ENCODE peak calls at places on chromosomes 7 and 10, in six cellular contexts. J is IMR-90, M is H9, X is neuronal stem cell, G is mesenchymal stem cell, Z is H1. R is an unnamed sample.

GRCh38 chr7:106371629-106372028 is 86.8 kb upstream of the NAMPT start:
- DNase-seq in J (no peak), Z (no peak), M (no peak), G (no peak), X (no peak), R (no peak)

GRCh38 chr10:102159051-102159597 is 6.9 kb downstream of the NOLC1 start:
- DNase-seq in G (peak), Z (no peak), X (no peak), M (no peak), J (peak), R (no peak)

GRCh38 chr10:91589015-91589655 is 43.7 kb downstream of the PPP1R3C start:
- DNase-seq in G (peak), X (no peak), Z (no peak), J (peak), M (no peak), R (no peak)

GRCh38 chr10:90787906-90788491 is 69.8 kb downstream of the HTR7 start:
- DNase-seq in G (peak), M (peak), J (peak), X (peak), Z (no peak), R (peak)

GRCh38 chr10:28432210-28432676 is 100.7 kb upstream of the WAC start:
- DNase-seq in G (peak), J (peak), M (peak), Z (peak), X (peak), R (peak)

GRCh38 chr10:25263931-25264330 is 89.1 kb downstream of the GPR158 start:
- DNase-seq in Z (no peak), M (no peak), X (no peak), J (no peak), G (no peak), R (no peak)

GRCh38 chr10:107918171-107918570 is 753.7 kb upstream of the SORCS1 start:
- DNase-seq in J (no peak), X (no peak), G (no peak), M (no peak), Z (no peak), R (no peak)

GRCh38 chr10:17802966-17803365 is 6.2 kb upstream of the MRC1 start:
- DNase-seq in M (no peak), J (peak), Z (no peak), G (no peak), X (no peak), R (no peak)

GRCh38 chr7:41756783-41757182 is 53.9 kb upstream of the INHBA start:
- DNase-seq in G (no peak), M (no peak), X (no peak), J (no peak), Z (no peak), R (peak)

GRCh38 chr7:23469150-23469960 is 936 bp downstream of the IGF2BP3 start:
- DNase-seq in X (no peak), M (no peak), Z (no peak), G (peak), J (no peak), R (peak)

GRCh38 chr10:88064608-88065383 is 201.4 kb downstream of the PTEN start:
- DNase-seq in M (no peak), Z (no peak), J (peak), G (peak), X (no peak), R (no peak)

GRCh38 chr10:47042199-47042473 is 130.9 kb downstream of the PTPN20 start:
- DNase-seq in Z (no peak), X (no peak), M (no peak), J (no peak), G (no peak), R (no peak)

GRCh38 chr7:103866919-103867318 is 122.5 kb downstream of the RELN start:
- DNase-seq in J (no peak), G (no peak), M (no peak), Z (no peak), X (no peak), R (no peak)

GRCh38 chr10:68501691-68502090 is 25.6 kb downstream of the SLC25A16 start:
- DNase-seq in G (no peak), J (no peak), Z (no peak), M (no peak), X (no peak), R (no peak)

GRCh38 chr7:98840604-98841508 is 29.0 kb downstream of the TMEM130 start:
- DNase-seq in Z (no peak), J (peak), G (no peak), X (no peak), M (no peak), R (no peak)

GRCh38 chr10:75911426-75911825 is 480.0 kb downstream of the LRMDA start:
- DNase-seq in G (no peak), Z (no peak), J (no peak), M (no peak), X (no peak), R (no peak)

GRCh38 chr10:63935705-63936104 is 414.5 kb downstream of the REEP3 start:
- DNase-seq in M (no peak), Z (no peak), J (no peak), G (no peak), X (no peak), R (no peak)

GRCh38 chr10:10295537-10295936 is 722.1 kb upstream of the CELF2 start:
- DNase-seq in M (no peak), X (no peak), J (no peak), G (no peak), Z (no peak), R (no peak)

GRCh38 chr7:21771906-21772610 is 173.6 kb downstream of the CDCA7L start:
- DNase-seq in J (no peak), X (peak), M (peak), Z (peak), G (no peak), R (peak)

GRCh38 chr10:12177642-12178041 is 18.0 kb downstream of the NUDT5 start:
- DNase-seq in Z (no peak), J (peak), M (no peak), G (no peak), X (no peak), R (no peak)

GRCh38 chr7:127189885-127190284 is 62.9 kb downstream of the GRM8 start:
- DNase-seq in X (no peak), J (no peak), M (no peak), G (no peak), Z (no peak), R (peak)

GRCh38 chr10:129105266-129105665 is 361.8 kb upstream of the MGMT start:
- DNase-seq in M (no peak), Z (no peak), G (peak), J (peak), X (no peak), R (no peak)

GRCh38 chr10:63722537-63722936 is 201.3 kb downstream of the REEP3 start:
- DNase-seq in M (no peak), X (no peak), G (peak), Z (no peak), J (peak), R (peak)

GRCh38 chr7:12423355-12423994 is 19.8 kb upstream of the VWDE start:
- DNase-seq in Z (no peak), X (no peak), J (peak), M (no peak), G (no peak), R (peak)

GRCh38 chr10:77592946-77593636 is 44.5 kb downstream of the KCNMA1 start:
- DNase-seq in G (peak), J (peak), M (no peak), Z (no peak), X (no peak), R (no peak)

GRCh38 chr10:48416584-48417232 is 110.2 kb downstream of the MAPK8 start:
- DNase-seq in Z (no peak), X (no peak), G (no peak), M (no peak), J (no peak), R (no peak)

GRCh38 chr10:90161-90560 is 41.1 kb upstream of the TUBB8 start:
- DNase-seq in J (no peak), M (no peak), X (no peak), Z (no peak), G (no peak), R (no peak)

GRCh38 chr7:137020351-137020750 is 151.9 kb downstream of the CHRM2 start:
- DNase-seq in M (no peak), G (no peak), Z (no peak), J (peak), X (no peak), R (no peak)

GRCh38 chr10:123998197-123999141 is 94.9 kb downstream of the CHST15 start:
- DNase-seq in X (no peak), G (no peak), Z (no peak), M (no peak), J (no peak), R (no peak)

GRCh38 chr10:33122014-33122788 is 164.2 kb upstream of the ITGB1 start:
- DNase-seq in J (peak), X (no peak), Z (no peak), M (no peak), G (no peak), R (no peak)

GRCh38 chr10:111007486-111007885 is 69.3 kb upstream of the ADRA2A start:
- DNase-seq in G (no peak), M (no peak), X (no peak), J (no peak), Z (no peak), R (no peak)
- H2BK15ac ChIP-seq in G (no peak), M (no peak), X (no peak), J (no peak), Z (no peak), R (no peak)

GRCh38 chr7:47299496-47299895 is 282.4 kb downstream of the TNS3 start:
- DNase-seq in Z (no peak), J (no peak), X (no peak), M (no peak), G (no peak), R (no peak)
- H3K23ac ChIP-seq in Z (no peak), J (no peak), X (no peak), M (no peak), G (no peak), R (no peak)

DNA sequence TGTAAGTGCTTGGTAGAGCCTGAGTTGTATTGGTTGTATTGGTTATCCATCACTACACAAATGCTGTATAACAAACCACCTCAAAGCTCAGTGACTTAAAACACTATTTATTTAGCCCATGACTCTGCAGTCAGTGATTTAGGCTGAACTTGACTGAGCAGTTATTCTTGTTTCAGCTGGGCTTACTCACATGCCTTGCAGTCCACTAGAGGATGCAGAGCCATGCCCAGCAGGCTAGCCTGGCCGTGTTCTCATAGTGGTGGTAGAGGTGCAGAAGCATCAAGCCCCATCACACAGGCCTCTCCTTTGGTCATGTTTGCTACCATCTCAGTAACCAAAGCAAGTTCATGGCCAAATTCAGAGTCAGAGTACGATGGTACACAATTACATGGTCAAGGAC is 43.9 kb downstream of the LUC7L2 start:
- DNase-seq in Z (no peak), G (no peak), M (no peak), J (no peak), X (no peak), R (no peak)
- H2BK15ac ChIP-seq in Z (no peak), G (no peak), M (no peak), J (no peak), X (no peak), R (no peak)

GRCh38 chr10:72480861-72481260 is 126.1 kb upstream of the DNAJB12 start:
- DNase-seq in J (no peak), G (no peak), Z (no peak), M (no peak), X (no peak), R (no peak)
- H3K23ac ChIP-seq in J (no peak), G (no peak), Z (no peak), M (no peak), X (no peak), R (no peak)

R was measured in mesendoderm.